ENCODE peak calls at places on chromosome 1, in five cellular contexts. O is cardiac fibroblast, Z is sigmoid colon, V is AG04449, H is endodermal cell. F is an unnamed sample.

GRCh38 chr1:97412155-97412554 is 508.7 kb downstream of the DPYD start:
- DNase-seq in O (peak; percentile 78), Z (no peak), V (no peak), H (no peak), F (no peak)

GRCh38 chr1:16014509-16015482 is 3.0 kb downstream of the HSPB7 start:
- DNase-seq in O (no peak), Z (peak; percentile 94), V (no peak), H (no peak), F (no peak)

GRCh38 chr1:48016526-48016925 is 19.3 kb upstream of the TRABD2B start:
- DNase-seq in O (no peak), Z (no peak), V (no peak), H (no peak), F (no peak)

GRCh38 chr1:110112656-110113055 is 413 bp downstream of the UBL4B start:
- DNase-seq in O (no peak), Z (no peak), V (no peak), H (no peak), F (no peak)

GRCh38 chr1:69794831-69795230 is 227.1 kb downstream of the LRRC7 start:
- DNase-seq in O (peak; percentile 25), Z (no peak), V (no peak), H (no peak), F (peak; percentile 2)

GRCh38 chr1:88484862-88485261 is 199.2 kb upstream of the PKN2 start:
- DNase-seq in O (no peak), Z (no peak), V (no peak), H (no peak), F (no peak)

GRCh38 chr1:179143332-179143731 is 61.5 kb downstream of the TOR3A start:
- DNase-seq in O (peak; percentile 98), Z (no peak), V (peak; percentile 88), H (no peak), F (peak; percentile 83)

GRCh38 chr1:204065174-204065985 is 7.5 kb upstream of the SOX13 start:
- DNase-seq in O (no peak), Z (peak; percentile 76), V (no peak), H (peak; percentile 91), F (no peak)

GRCh38 chr1:25711555-25712298 is 88.3 kb upstream of the SELENON start:
- DNase-seq in O (peak; percentile 53), Z (peak; percentile 72), V (peak; percentile 63), H (peak; percentile 41), F (no peak)

GRCh38 chr1:205355054-205355453 is 1.7 kb downstream of the KLHDC8A start:
- DNase-seq in O (peak; percentile 37), Z (no peak), V (no peak), H (no peak), F (no peak)

GRCh38 chr1:74271503-74271902 is 36.3 kb downstream of the TNNI3K start:
- DNase-seq in O (no peak), Z (no peak), V (no peak), H (peak; percentile 50), F (no peak)

GRCh38 chr1:22520871-22521270 is 42.4 kb upstream of the EPHA8 start:
- DNase-seq in O (no peak), Z (no peak), V (no peak), H (no peak), F (no peak)

GRCh38 chr1:33635336-33636012 is 163.0 kb downstream of the ZSCAN20 start:
- DNase-seq in O (no peak), Z (no peak), V (no peak), H (peak; percentile 77), F (no peak)

GRCh38 chr1:46961066-46961758 is 19.9 kb upstream of the CYP4A11 start:
- DNase-seq in O (no peak), Z (no peak), V (no peak), H (no peak), F (no peak)

GRCh38 chr1:16254263-16254948 is 17.4 kb upstream of the CPLANE2 start:
- DNase-seq in O (peak; percentile 38), Z (no peak), V (no peak), H (no peak), F (no peak)

GRCh38 chr1:151728151-151728711 is 6.9 kb downstream of the RIIAD1 start:
- DNase-seq in O (peak; percentile 33), Z (peak; percentile 84), V (peak; percentile 34), H (peak; percentile 83), F (peak; percentile 16)

GRCh38 chr1:30249446-30250337 is 473.7 kb downstream of the MATN1 start:
- DNase-seq in O (no peak), Z (no peak), V (no peak), H (no peak), F (no peak)

GRCh38 chr1:41862411-41863221 is 56.1 kb downstream of the HIVEP3 start:
- DNase-seq in O (peak; percentile 98), Z (no peak), V (peak; percentile 73), H (no peak), F (peak; percentile 63)

GRCh38 chr1:36349241-36349671 is 25.8 kb upstream of the EVA1B start:
- DNase-seq in O (peak; percentile 50), Z (no peak), V (no peak), H (no peak), F (no peak)

GRCh38 chr1:47771766-47772165 is 225.4 kb downstream of the TRABD2B start:
- DNase-seq in O (no peak), Z (no peak), V (no peak), H (no peak), F (no peak)

GRCh38 chr1:5722635-5723157 is 269.5 kb downstream of the NPHP4 start:
- DNase-seq in O (no peak), Z (peak; percentile 25), V (no peak), H (no peak), F (no peak)

GRCh38 chr1:116128669-116129068 is 17.5 kb downstream of the MAB21L3 start:
- DNase-seq in O (no peak), Z (no peak), V (no peak), H (no peak), F (no peak)

GRCh38 chr1:112696578-112697320 is 10.2 kb downstream of the RHOC start:
- DNase-seq in O (no peak), Z (no peak), V (no peak), H (no peak), F (no peak)

GRCh38 chr1:231039161-231040018 is 664 bp downstream of the FAM89A start:
- DNase-seq in O (peak; percentile 15), Z (peak; percentile 64), V (no peak), H (peak; percentile 76), F (no peak)

DNA sequence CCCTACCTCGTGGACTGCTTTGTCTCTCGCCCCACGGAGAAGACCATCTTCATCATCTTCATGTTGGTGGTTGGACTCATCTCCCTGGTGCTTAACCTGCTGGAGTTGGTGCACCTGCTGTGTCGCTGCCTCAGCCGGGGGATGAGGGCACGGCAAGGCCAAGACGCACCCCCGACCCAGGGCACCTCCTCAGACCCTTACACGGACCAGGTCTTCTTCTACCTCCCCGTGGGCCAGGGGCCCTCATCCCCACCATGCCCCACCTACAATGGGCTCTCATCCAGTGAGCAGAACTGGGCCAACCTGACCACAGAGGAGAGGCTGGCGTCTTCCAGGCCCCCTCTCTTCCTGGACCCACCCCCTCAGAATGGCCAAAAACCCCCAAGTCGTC is 2.0 kb downstream of the GJA4 start:
- DNase-seq in O (no peak), Z (no peak), V (no peak), H (no peak), F (no peak)
- H3K4me3 ChIP-seq in O (no peak overlapping the region), Z (peak overlapping the region; percentile 11), V (no peak overlapping the region), H (no peak overlapping the region), F (no peak overlapping the region)

DNA sequence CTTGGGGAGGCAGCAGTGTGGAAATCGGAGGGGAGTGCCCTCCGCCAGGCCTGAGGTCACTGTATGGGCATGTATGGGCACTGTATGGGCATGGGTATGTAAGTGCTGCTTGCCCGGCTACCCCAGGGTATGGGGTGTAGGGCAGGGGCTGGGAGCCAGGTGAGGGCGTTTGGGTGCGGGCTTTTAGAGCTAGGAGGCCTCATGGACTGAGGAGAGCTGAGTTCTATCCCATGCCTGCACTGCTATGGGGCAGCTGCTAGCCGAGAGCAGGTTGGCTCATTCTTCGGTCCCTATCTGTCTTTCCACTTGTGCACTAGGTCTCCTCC is 5.3 kb downstream of the PKLR start:
- DNase-seq in O (no peak), Z (no peak), V (no peak), H (no peak), F (no peak)
- H3K4me3 ChIP-seq in O (no peak overlapping the region), Z (no peak overlapping the region), V (no peak overlapping the region), H (no peak overlapping the region), F (no peak overlapping the region)

GRCh38 chr1:93713247-93713764 is 31.7 kb upstream of the BCAR3 start:
- DNase-seq in O (no peak), Z (no peak), V (no peak), H (no peak), F (no peak)
- H3K4me3 ChIP-seq in O (no peak overlapping the region), Z (no peak overlapping the region), V (no peak overlapping the region), H (no peak overlapping the region), F (no peak overlapping the region)

DNA sequence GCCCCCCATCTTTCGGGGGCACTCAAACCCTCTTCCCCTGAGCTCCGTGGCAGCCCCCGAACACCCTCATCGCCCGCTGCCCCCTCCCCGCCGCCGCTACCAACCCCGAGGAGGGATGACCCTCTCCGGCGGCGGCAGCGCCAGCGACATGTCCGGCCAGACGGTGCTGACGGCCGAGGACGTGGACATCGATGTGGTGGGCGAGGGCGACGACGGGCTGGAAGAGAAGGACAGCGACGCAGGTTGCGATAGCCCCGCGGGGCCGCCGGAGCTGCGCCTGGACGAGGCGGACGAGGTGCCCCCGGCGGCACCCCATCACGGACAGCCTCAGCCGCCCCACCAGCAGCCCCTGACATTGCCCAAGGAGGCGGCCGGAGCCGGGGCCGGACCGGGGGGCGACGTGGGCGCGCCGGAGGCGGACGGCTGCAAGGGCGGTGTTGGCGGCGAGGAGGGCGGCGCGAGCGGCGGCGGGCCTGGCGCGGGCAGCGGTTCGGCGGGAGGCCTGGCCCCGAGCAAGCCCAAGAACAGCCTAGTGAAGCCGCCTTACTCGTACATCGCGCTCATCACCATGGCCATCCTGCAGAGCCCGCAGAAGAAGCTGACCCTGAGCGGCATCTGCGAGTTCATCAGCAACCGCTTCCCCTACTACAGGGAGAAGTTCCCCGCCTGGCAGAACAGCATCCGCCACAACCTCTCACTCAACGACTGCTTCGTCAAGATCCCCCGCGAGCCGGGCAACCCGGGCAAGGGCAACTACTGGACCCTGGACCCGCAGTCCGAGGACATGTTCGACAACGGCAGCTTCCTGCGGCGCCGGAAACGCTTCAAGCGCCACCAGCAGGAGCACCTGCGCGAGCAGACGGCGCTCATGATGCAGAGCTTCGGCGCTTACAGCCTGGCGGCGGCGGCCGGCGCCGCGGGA is 838 bp downstream of the FOXD3 start:
- DNase-seq in O (no peak), Z (peak; percentile 66), V (no peak), H (peak; percentile 88), F (no peak)
- H3K4me3 ChIP-seq in O (peak overlapping the region; percentile 7), Z (peak overlapping the region; percentile 39), V (no peak overlapping the region), H (peak overlapping the region; percentile 80), F (no peak overlapping the region)

DNA sequence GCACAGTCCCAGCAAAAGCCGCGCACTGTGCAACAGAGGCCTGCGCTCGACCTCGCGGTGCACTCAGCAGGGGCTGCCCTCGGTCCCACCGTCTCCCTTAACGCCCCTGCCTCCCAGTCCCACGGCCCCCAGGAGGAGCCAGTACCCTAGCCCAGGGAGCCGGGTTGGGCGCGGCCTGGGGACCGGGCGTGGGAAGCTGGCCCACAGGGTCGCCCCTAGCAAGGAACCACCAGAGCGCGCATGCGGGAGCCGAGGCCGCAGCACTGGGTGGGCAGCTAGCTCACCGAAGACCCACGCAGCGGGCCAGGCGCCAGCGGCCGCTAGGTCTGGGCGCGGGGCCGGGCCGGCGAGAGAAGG is 21.6 kb upstream of the ZNF678 start:
- DNase-seq in O (no peak), Z (peak; percentile 68), V (no peak), H (peak; percentile 79), F (no peak)
- H3K4me3 ChIP-seq in O (peak overlapping the region; percentile 65), Z (peak overlapping the region; percentile 75), V (peak overlapping the region; percentile 71), H (peak overlapping the region; percentile 70), F (peak overlapping the region; percentile 66)

GRCh38 chr1:61053281-61053711 is 29.1 kb upstream of the NFIA start:
- DNase-seq in O (peak; percentile 12), Z (no peak), V (no peak), H (no peak), F (no peak)
- H3K4me3 ChIP-seq in O (peak overlapping the region; percentile 51), Z (peak overlapping the region; percentile 40), V (no peak overlapping the region), H (peak overlapping the region; percentile 69), F (no peak overlapping the region)

F was measured in skeletal muscle cell.